ENCODE peak calls at places on chromosomes 3 and 15, in nine cellular contexts. N is substantia nigra; U is activated naive CD8-positive, alpha-beta T cell treated with anti-CD3 and anti-CD28 coated beads, Interleukin-2, amount 50 U/mL, for 24 hours; L is iris pigment epithelial cell; F is C1 segment of cervical spinal cord; C is CD8-positive, alpha-beta T cell; D is fibroblast of lung; O is activated CD4-positive, CD25-positive, alpha-beta regulatory T cell; G is hypothalamus. W is an unnamed sample.

GRCh38 chr3:136146981-136147729 is 49.0 kb downstream of the MSL2 start:
- DNase-seq in N (no peak), U (no peak), L (no peak), F (no peak), C (no peak), D (peak), O (no peak), G (no peak), W (no peak)

GRCh38 chr3:37640636-37641375 is 220.9 kb upstream of the CTDSPL start:
- DNase-seq in N (no peak), U (no peak), L (no peak), F (no peak), C (no peak), D (no peak), O (no peak), G (no peak), W (no peak)

GRCh38 chr15:58469432-58470353 is 37.9 kb downstream of the LIPC start:
- DNase-seq in N (no peak), U (no peak), L (peak), F (no peak), C (no peak), D (peak), O (no peak), G (no peak), W (no peak)

GRCh38 chr3:10340046-10340445 is 19.1 kb upstream of the SEC13 start:
- DNase-seq in N (no peak), U (no peak), L (no peak), F (no peak), C (no peak), D (no peak), O (no peak), G (no peak), W (no peak)

GRCh38 chr15:74128785-74129350 is 1.5 kb upstream of the ISLR2 start:
- DNase-seq in N (no peak), U (no peak), L (no peak), F (no peak), C (no peak), D (peak), O (no peak), G (no peak), W (no peak)

GRCh38 chr3:64340636-64341240 is 115.5 kb upstream of the PRICKLE2 start:
- DNase-seq in N (no peak), U (no peak), L (peak), F (no peak), C (no peak), D (peak), O (no peak), G (no peak), W (no peak)

GRCh38 chr3:40843208-40843624 is 318.5 kb downstream of the ZNF621 start:
- DNase-seq in N (no peak), U (no peak), L (no peak), F (no peak), C (no peak), D (no peak), O (no peak), G (no peak), W (no peak)

GRCh38 chr15:51874751-51875644 is 45.5 kb downstream of the TMOD3 start:
- DNase-seq in N (no peak), U (no peak), L (peak), F (no peak), C (no peak), D (peak), O (no peak), G (no peak), W (no peak)

GRCh38 chr15:29182590-29182989 is 87.0 kb downstream of the NSMCE3 start:
- DNase-seq in N (no peak), U (no peak), L (no peak), F (no peak), C (no peak), D (no peak), O (no peak), G (no peak), W (no peak)

GRCh38 chr3:29335921-29336320 is 55.0 kb downstream of the RBMS3 start:
- DNase-seq in N (no peak), U (no peak), L (peak), F (no peak), C (no peak), D (no peak), O (no peak), G (no peak), W (no peak)

GRCh38 chr15:85717212-85717611 is 77.5 kb downstream of the KLHL25 start:
- DNase-seq in N (no peak), U (no peak), L (no peak), F (no peak), C (no peak), D (no peak), O (no peak), G (no peak), W (no peak)

GRCh38 chr3:9206287-9206686 is 43.2 kb downstream of the SRGAP3 start:
- DNase-seq in N (no peak), U (no peak), L (no peak), F (no peak), C (no peak), D (no peak), O (no peak), G (no peak), W (no peak)

GRCh38 chr3:196694202-196694638 is 17.8 kb downstream of the CEP19 start:
- DNase-seq in N (no peak), U (no peak), L (peak), F (no peak), C (no peak), D (peak), O (no peak), G (no peak), W (no peak)

GRCh38 chr3:122000936-122001605 is 21.0 kb downstream of the ILDR1 start:
- DNase-seq in N (no peak), U (no peak), L (peak), F (no peak), C (no peak), D (no peak), O (no peak), G (no peak), W (no peak)

GRCh38 chr3:122975163-122975923 is 52.2 kb downstream of the SEMA5B start:
- DNase-seq in N (no peak), U (peak), L (peak), F (no peak), C (no peak), D (peak), O (no peak), G (peak), W (peak)

GRCh38 chr3:149080699-149081091 is 5.6 kb downstream of the HLTF start:
- DNase-seq in N (no peak), U (no peak), L (peak), F (no peak), C (no peak), D (peak), O (no peak), G (no peak), W (no peak)

GRCh38 chr3:159840900-159841299 is 147.7 kb upstream of the IL12A start:
- DNase-seq in N (no peak), U (no peak), L (peak), F (no peak), C (no peak), D (no peak), O (no peak), G (no peak), W (peak)

GRCh38 chr3:100108464-100109079 is 5.7 kb downstream of the FILIP1L start:
- DNase-seq in N (no peak), U (no peak), L (no peak), F (no peak), C (no peak), D (no peak), O (no peak), G (no peak), W (no peak)

GRCh38 chr3:15708882-15709677 is 88.7 kb downstream of the ANKRD28 start:
- DNase-seq in N (no peak), U (no peak), L (peak), F (no peak), C (no peak), D (peak), O (no peak), G (no peak), W (no peak)

GRCh38 chr3:79515072-79515471 is 252.7 kb downstream of the ROBO1 start:
- DNase-seq in N (no peak), U (no peak), L (no peak), F (no peak), C (no peak), D (peak), O (no peak), G (no peak), W (no peak)

GRCh38 chr15:36843822-36844221 is 256.5 kb downstream of the MEIS2 start:
- DNase-seq in N (no peak), U (no peak), L (no peak), F (no peak), C (no peak), D (no peak), O (no peak), G (no peak), W (no peak)

GRCh38 chr15:66862111-66862815 is 160.2 kb downstream of the SMAD6 start:
- DNase-seq in N (no peak), U (no peak), L (no peak), F (no peak), C (no peak), D (no peak), O (no peak), G (no peak), W (no peak)